ENCODE peak calls at places on chromosomes 4 and X, in ten cellular contexts. A, D, B, X, V, Z, R, E, S and U are unnamed samples.

GRCh38 chr4:109424093-109424818 is 9.4 kb upstream of the SEC24B start:
- DNase-seq in A (no peak), D (no peak), B (no peak), X (no peak), V (no peak), Z (no peak), R (no peak), E (peak), S (no peak), U (no peak)

GRCh38 chr4:1002131-1002630 is 9.0 kb upstream of the SLC26A1 start:
- DNase-seq in A (no peak), D (no peak), B (no peak), X (no peak), V (no peak), Z (no peak), R (no peak), E (no peak), S (peak), U (peak)

GRCh38 chr4:159283697-159284492 is 181.0 kb downstream of the RAPGEF2 start:
- DNase-seq in A (no peak), D (no peak), B (no peak), X (peak), V (no peak), Z (no peak), R (peak), E (peak), S (peak), U (peak)

GRCh38 chr4:5908836-5909235 is 15.9 kb upstream of the CRMP1 start:
- DNase-seq in A (no peak), D (no peak), B (no peak), X (no peak), V (no peak), Z (no peak), R (no peak), E (no peak), S (peak), U (no peak)

GRCh38 chr4:8746523-8747466 is 124.8 kb downstream of the HMX1 start:
- DNase-seq in A (no peak), D (no peak), B (no peak), X (no peak), V (no peak), Z (no peak), R (no peak), E (no peak), S (no peak), U (no peak)

GRCh38 chrX:131053076-131053475 is 5.1 kb upstream of the ARHGAP36 start:
- DNase-seq in A (no peak), D (no peak), B (no peak), X (no peak), V (no peak), Z (no peak), R (no peak), E (no peak), S (no peak), U (no peak)

GRCh38 chr4:77232653-77233052 is 75.6 kb downstream of the CCNG2 start:
- DNase-seq in A (no peak), D (no peak), B (peak), X (peak), V (no peak), Z (no peak), R (no peak), E (no peak), S (peak), U (peak)

GRCh38 chrX:131747173-131747572 is 203.3 kb downstream of the OR13H1 start:
- DNase-seq in A (no peak), D (no peak), B (peak), X (peak), V (no peak), Z (no peak), R (no peak), E (no peak), S (no peak), U (no peak)

GRCh38 chrX:136747003-136747986 is 33.4 kb downstream of the ARHGEF6 start:
- DNase-seq in A (peak), D (no peak), B (no peak), X (no peak), V (no peak), Z (no peak), R (no peak), E (no peak), S (no peak), U (no peak)

GRCh38 chr4:184676093-184676492 is 26.6 kb downstream of the PRIMPOL start:
- DNase-seq in A (no peak), D (no peak), B (no peak), X (no peak), V (no peak), Z (no peak), R (no peak), E (no peak), S (no peak), U (no peak)

GRCh38 chr4:84379881-84380618 is 119.0 kb downstream of the NKX6-1 start:
- DNase-seq in A (no peak), D (no peak), B (no peak), X (no peak), V (no peak), Z (no peak), R (peak), E (peak), S (no peak), U (peak)

GRCh38 chrX:97936296-97936695 is 1052.6 kb downstream of the RPA4 start:
- DNase-seq in A (no peak), D (no peak), B (no peak), X (no peak), V (no peak), Z (no peak), R (no peak), E (no peak), S (no peak), U (no peak)

GRCh38 chrX:11386001-11386523 is 92.8 kb downstream of the AMELX start:
- DNase-seq in A (no peak), D (no peak), B (peak), X (peak), V (no peak), Z (no peak), R (peak), E (peak), S (no peak), U (peak)

GRCh38 chr4:101865501-101866062 is 75.1 kb downstream of the BANK1 start:
- DNase-seq in A (no peak), D (peak), B (peak), X (peak), V (no peak), Z (no peak), R (peak), E (peak), S (peak), U (peak)

GRCh38 chr4:74266081-74266480 is 42.2 kb upstream of the EPGN start:
- DNase-seq in A (no peak), D (no peak), B (no peak), X (peak), V (no peak), Z (no peak), R (no peak), E (peak), S (no peak), U (peak)

GRCh38 chrX:50707955-50708694 is 105.9 kb downstream of the SHROOM4 start:
- DNase-seq in A (no peak), D (no peak), B (no peak), X (no peak), V (no peak), Z (no peak), R (no peak), E (no peak), S (no peak), U (peak)

GRCh38 chr4:8168232-8168631 is 9.6 kb upstream of the ABLIM2 start:
- DNase-seq in A (no peak), D (no peak), B (no peak), X (no peak), V (no peak), Z (no peak), R (no peak), E (no peak), S (no peak), U (no peak)

GRCh38 chrX:10474510-10474909 is 145.9 kb downstream of the MID1 start:
- DNase-seq in A (no peak), D (no peak), B (peak), X (no peak), V (no peak), Z (no peak), R (no peak), E (no peak), S (peak), U (no peak)

GRCh38 chr4:101178731-101179130 is 168.6 kb downstream of the PPP3CA start:
- DNase-seq in A (no peak), D (no peak), B (no peak), X (peak), V (no peak), Z (no peak), R (peak), E (peak), S (no peak), U (peak)

GRCh38 chr4:150136481-150136880 is 58.2 kb downstream of the DCLK2 start:
- DNase-seq in A (no peak), D (no peak), B (no peak), X (peak), V (no peak), Z (no peak), R (no peak), E (peak), S (no peak), U (peak)

GRCh38 chr4:125519376-125520171 is 204.8 kb downstream of the FAT4 start:
- DNase-seq in A (no peak), D (no peak), B (no peak), X (no peak), V (no peak), Z (no peak), R (no peak), E (no peak), S (no peak), U (no peak)

GRCh38 chr4:182929296-182929695 is 12.1 kb upstream of the DCTD start:
- DNase-seq in A (no peak), D (no peak), B (no peak), X (peak), V (no peak), Z (no peak), R (peak), E (peak), S (peak), U (peak)

GRCh38 chr4:31548823-31549222 is 828.7 kb downstream of the PCDH7 start:
- DNase-seq in A (no peak), D (no peak), B (no peak), X (no peak), V (no peak), Z (no peak), R (no peak), E (no peak), S (no peak), U (no peak)